ENCODE peak calls at places on chromosomes 16 and 17, in four cellular contexts. One of them, this sample, is unnamed.
A peak's percentile ranks its signal among the peaks of the same experiment; 100 is the strongest.

GRCh38 chr16:79656537-79657115 is 56.1 kb upstream of the MAF start:
- DNase-seq in mesendoderm: no peak
- DNase-seq in IMR-90: no peak
- DNase-seq in H1: no peak
- DNase-seq in this sample: no peak

GRCh38 chr17:4444782-4445473 is 11.2 kb downstream of the SPNS3 start:
- DNase-seq in H1: no peak
- DNase-seq in IMR-90: no peak
- DNase-seq in mesendoderm: no peak
- DNase-seq in this sample: no peak

GRCh38 chr16:19559242-19559910 is 3.9 kb downstream of the VPS35L start:
- DNase-seq in mesendoderm: peak; percentile 46
- DNase-seq in H1: no peak
- DNase-seq in IMR-90: peak; percentile 69
- DNase-seq in this sample: no peak

GRCh38 chr17:8226536-8227237 is 16.3 kb upstream of the AURKB start:
- DNase-seq in IMR-90: peak; percentile 91
- DNase-seq in H1: no peak
- DNase-seq in mesendoderm: peak; percentile 96
- DNase-seq in this sample: peak; percentile 96

GRCh38 chr16:65176603-65177002 is 54.7 kb upstream of the CDH11 start:
- DNase-seq in mesendoderm: no peak
- DNase-seq in IMR-90: peak; percentile 93
- DNase-seq in H1: no peak
- DNase-seq in this sample: no peak

GRCh38 chr16:24009060-24009459 is 173.3 kb downstream of the PRKCB start:
- DNase-seq in IMR-90: no peak
- DNase-seq in H1: no peak
- DNase-seq in mesendoderm: no peak
- DNase-seq in this sample: no peak

GRCh38 chr16:56513972-56514371 is 5.9 kb downstream of the BBS2 start:
- DNase-seq in mesendoderm: peak; percentile 73
- DNase-seq in H1: no peak
- DNase-seq in IMR-90: peak; percentile 74
- DNase-seq in this sample: peak; percentile 61

GRCh38 chr16:10979717-10980601 is 35.6 kb downstream of the CLEC16A start:
- DNase-seq in IMR-90: no peak
- DNase-seq in mesendoderm: no peak
- DNase-seq in H1: no peak
- DNase-seq in this sample: no peak

GRCh38 chr16:85390511-85391174 is 222.5 kb upstream of the GSE1 start:
- DNase-seq in H1: no peak
- DNase-seq in mesendoderm: no peak
- DNase-seq in IMR-90: peak; percentile 95
- DNase-seq in this sample: peak; percentile 96

DNA sequence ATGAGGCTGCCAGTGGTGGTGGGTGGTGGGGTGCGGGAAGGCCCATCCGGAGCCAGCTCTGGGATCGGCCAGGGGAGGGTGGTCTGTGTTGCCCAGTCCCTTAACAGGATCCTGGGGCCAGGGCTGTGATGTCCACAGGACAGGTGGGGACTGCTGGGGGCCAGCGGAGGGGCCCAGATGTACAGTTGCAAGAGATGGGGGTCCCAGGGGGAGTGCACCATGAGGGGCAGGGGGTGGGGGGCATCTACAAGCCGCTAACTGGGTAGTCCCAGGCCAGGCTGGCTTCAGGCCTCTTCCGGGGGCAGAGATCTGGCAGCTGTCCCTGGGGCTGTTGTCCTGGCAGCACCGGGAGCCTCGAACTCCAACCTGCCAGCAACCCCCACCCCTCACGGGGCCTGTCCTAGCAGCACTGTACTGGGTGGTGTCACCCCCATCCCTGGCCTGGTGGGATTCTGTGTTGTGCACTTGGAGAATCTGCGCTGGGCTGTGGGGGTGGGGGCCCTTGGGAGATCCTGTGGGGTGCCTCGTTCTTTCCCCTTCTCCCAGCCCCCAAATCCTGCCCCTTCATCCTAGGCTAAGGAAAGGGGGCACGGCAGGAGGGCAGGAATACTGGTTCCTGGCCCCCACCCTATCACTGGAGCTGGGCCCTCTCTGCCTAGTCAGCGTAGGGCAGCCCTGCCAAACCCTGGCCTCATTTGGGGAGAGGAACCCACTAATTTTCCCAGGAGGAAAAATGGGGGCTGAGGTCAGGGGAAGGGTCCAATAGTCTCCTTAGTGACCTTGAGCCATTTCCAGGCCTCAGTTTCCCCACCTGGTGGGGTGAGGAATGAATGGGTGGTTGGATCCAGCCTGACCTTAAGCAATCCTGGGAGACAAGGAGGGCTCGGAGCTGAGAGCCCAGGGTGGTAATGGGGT is 1.4 kb downstream of the MTSS2 start:
- DNase-seq in IMR-90: no peak
- DNase-seq in H1: no peak
- DNase-seq in mesendoderm: no peak
- DNase-seq in this sample: no peak
- H2BK5ac ChIP-seq in IMR-90: peak overlapping the region; percentile 85
- H2BK5ac ChIP-seq in H1: no peak overlapping the region
- H2BK5ac ChIP-seq in mesendoderm: no peak overlapping the region
- H2BK5ac ChIP-seq in this sample: no peak overlapping the region

DNA sequence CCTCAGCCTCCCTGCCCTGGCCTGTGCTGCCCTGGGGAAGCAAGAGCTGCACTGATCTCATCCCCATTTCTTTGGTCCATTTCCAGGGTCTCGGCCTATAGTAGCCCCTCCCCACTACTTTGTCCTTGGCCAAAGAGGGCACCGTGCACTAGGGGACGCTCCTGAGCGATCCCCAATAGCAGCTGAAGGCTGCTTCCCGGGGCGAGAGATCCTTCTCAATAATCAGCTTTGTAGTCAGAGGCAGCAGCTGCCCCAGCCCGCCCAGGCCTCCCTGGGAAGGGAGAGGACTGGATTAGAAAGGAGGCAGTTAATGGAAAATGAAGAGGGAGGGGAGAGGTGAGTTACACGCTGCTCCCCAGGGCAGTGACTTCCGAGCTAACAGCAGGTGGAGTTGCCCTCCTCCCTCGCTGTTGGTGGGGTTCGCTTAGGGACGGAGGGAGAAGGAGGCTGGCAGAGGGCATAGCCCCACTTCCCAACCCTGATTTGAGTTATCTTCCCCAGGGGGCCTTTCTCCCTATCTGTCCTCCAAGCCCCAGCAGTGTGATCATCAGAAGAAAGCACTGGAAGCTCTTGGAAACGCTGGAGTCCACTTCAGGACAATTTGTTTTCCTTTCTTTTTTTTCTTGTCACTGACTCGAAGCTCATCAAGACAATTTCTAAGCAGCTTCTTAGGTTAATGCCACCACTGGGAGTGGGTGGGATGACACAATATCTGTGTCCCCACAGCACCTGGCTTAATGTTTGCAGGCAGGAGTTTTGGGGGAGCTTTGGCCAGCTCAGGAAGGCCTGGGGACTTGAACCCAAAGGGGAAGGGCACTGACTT is 2.6 kb downstream of the MXRA7 start:
- DNase-seq in mesendoderm: peak; percentile 92
- DNase-seq in IMR-90: no peak
- DNase-seq in H1: peak; percentile 54
- DNase-seq in this sample: no peak
- H3K9ac ChIP-seq in mesendoderm: peak overlapping the region; percentile 24
- H3K9ac ChIP-seq in IMR-90: peak overlapping the region; percentile 69
- H3K9ac ChIP-seq in H1: no peak overlapping the region
- H3K9ac ChIP-seq in this sample: no peak overlapping the region

GRCh38 chr17:76904116-76904515 is 35.9 kb downstream of the MGAT5B start:
- DNase-seq in IMR-90: no peak
- DNase-seq in mesendoderm: no peak
- DNase-seq in H1: no peak
- DNase-seq in this sample: no peak
- H2BK5ac ChIP-seq in IMR-90: no peak overlapping the region
- H2BK5ac ChIP-seq in mesendoderm: no peak overlapping the region
- H2BK5ac ChIP-seq in H1: no peak overlapping the region
- H2BK5ac ChIP-seq in this sample: no peak overlapping the region

DNA sequence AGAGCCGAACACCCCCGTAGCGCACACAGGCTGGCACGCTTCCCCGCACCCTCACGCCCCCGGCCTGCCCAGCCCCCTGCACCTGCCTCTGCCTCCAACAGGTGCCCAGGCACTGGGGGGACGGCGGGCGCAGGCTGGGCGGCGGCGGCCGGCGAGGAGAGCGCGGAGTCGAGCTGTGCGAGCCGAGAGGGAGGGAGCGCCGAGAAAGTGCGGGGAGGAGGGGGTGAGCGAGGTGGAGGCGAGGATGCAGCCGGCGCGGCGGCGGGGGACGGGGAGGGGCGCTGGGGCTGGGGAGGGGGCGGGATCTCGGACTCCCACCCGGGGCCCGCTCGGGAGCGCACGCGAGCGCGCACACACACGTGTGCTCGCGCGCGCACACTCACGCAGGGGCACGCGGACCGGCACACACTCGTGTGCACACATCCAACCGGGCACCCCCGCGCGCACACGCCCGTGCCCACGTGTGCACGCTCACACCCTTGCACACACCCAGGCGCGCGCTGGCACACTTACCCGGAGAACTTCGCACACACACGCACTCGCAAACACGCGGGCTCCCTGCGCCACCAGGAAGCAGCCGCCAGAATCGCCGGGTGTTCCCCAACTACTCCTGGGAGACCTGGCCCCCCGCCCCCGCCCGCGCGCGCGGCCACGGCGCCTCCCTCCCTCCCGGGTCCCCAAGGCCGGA is at the start of gene DOC2A:
- DNase-seq in IMR-90: no peak
- DNase-seq in H1: no peak
- DNase-seq in mesendoderm: peak; percentile 60
- DNase-seq in this sample: no peak
- H3K9ac ChIP-seq in IMR-90: no peak within 1 kb of the TSS
- H3K9ac ChIP-seq in H1: no peak within 1 kb of the TSS
- H3K9ac ChIP-seq in mesendoderm: peak within 1 kb of the TSS; percentile 48
- H3K9ac ChIP-seq in this sample: no peak within 1 kb of the TSS

GRCh38 chr16:46899443-46900143 is 15.4 kb downstream of the GPT2 start:
- DNase-seq in H1: no peak
- DNase-seq in mesendoderm: no peak
- DNase-seq in IMR-90: peak; percentile 23
- DNase-seq in this sample: no peak
- H2BK5ac ChIP-seq in H1: no peak overlapping the region
- H2BK5ac ChIP-seq in mesendoderm: no peak overlapping the region
- H2BK5ac ChIP-seq in IMR-90: peak overlapping the region; percentile 60
- H2BK5ac ChIP-seq in this sample: no peak overlapping the region